ENCODE peak calls at places on chromosomes 13 and 19, in nine cellular contexts. D, Y, P, G, S, L, K, Q and M are unnamed samples.

GRCh38 chr13:111184685-111185401 is 69.7 kb downstream of the ARHGEF7 start:
- DNase-seq in D (no peak), Y (peak; percentile 27), P (no peak), G (no peak), S (no peak), L (no peak), K (no peak), Q (no peak), M (peak; percentile 19)

GRCh38 chr13:64278493-64278892 is 2862.8 kb upstream of the PCDH20 start:
- DNase-seq in D (no peak), Y (no peak), P (peak; percentile 79), G (no peak), S (peak; percentile 71), L (no peak), K (no peak), Q (no peak), M (no peak)

GRCh38 chr13:31987535-31988170 is 43.9 kb upstream of the FRY start:
- DNase-seq in D (no peak), Y (no peak), P (no peak), G (no peak), S (no peak), L (no peak), K (no peak), Q (no peak), M (no peak)

GRCh38 chr19:49749055-49749716 is 13.9 kb downstream of the TSKS start:
- DNase-seq in D (no peak), Y (no peak), P (no peak), G (no peak), S (peak; percentile 29), L (no peak), K (no peak), Q (no peak), M (no peak)

GRCh38 chr19:34766386-34766785 is 6.6 kb downstream of the ZNF599 start:
- DNase-seq in D (no peak), Y (no peak), P (no peak), G (no peak), S (no peak), L (no peak), K (no peak), Q (no peak), M (no peak)

GRCh38 chr19:7376151-7376852 is 27.6 kb downstream of the ARHGEF18 start:
- DNase-seq in D (no peak), Y (no peak), P (peak; percentile 56), G (no peak), S (no peak), L (no peak), K (no peak), Q (no peak), M (no peak)

GRCh38 chr19:58361900-58362271 is 665 bp downstream of the ZNF497 start:
- DNase-seq in D (no peak), Y (no peak), P (no peak), G (peak; percentile 77), S (no peak), L (peak; percentile 15), K (peak; percentile 38), Q (peak; percentile 53), M (no peak)

GRCh38 chr13:40064723-40065122 is 409.3 kb downstream of the COG6 start:
- DNase-seq in D (no peak), Y (no peak), P (peak; percentile 83), G (no peak), S (no peak), L (no peak), K (no peak), Q (no peak), M (no peak)

GRCh38 chr13:34044660-34045080 is 226.7 kb downstream of the RFC3 start:
- DNase-seq in D (no peak), Y (no peak), P (peak; percentile 93), G (no peak), S (peak; percentile 79), L (peak; percentile 34), K (no peak), Q (no peak), M (no peak)

GRCh38 chr13:99321709-99322108 is 14.5 kb upstream of the GPR183 start:
- DNase-seq in D (no peak), Y (no peak), P (no peak), G (no peak), S (no peak), L (no peak), K (no peak), Q (no peak), M (no peak)

GRCh38 chr19:30309983-30310805 is 62.0 kb upstream of the ZNF536 start:
- DNase-seq in D (no peak), Y (no peak), P (peak; percentile 1), G (no peak), S (no peak), L (no peak), K (no peak), Q (no peak), M (no peak)

GRCh38 chr13:113836917-113837553 is 26.8 kb downstream of the GAS6 start:
- DNase-seq in D (peak; percentile 68), Y (no peak), P (peak; percentile 91), G (peak; percentile 54), S (peak; percentile 81), L (peak; percentile 84), K (peak; percentile 66), Q (peak; percentile 64), M (no peak)

GRCh38 chr19:14550201-14550754 is 20.9 kb downstream of the TECR start:
- DNase-seq in D (no peak), Y (no peak), P (peak; percentile 44), G (no peak), S (no peak), L (peak; percentile 86), K (peak; percentile 34), Q (no peak), M (no peak)

GRCh38 chr13:72726721-72727416 is 560 bp downstream of the MZT1 start:
- DNase-seq in D (no peak), Y (peak; percentile 54), P (peak; percentile 24), G (peak; percentile 71), S (peak; percentile 66), L (no peak), K (peak; percentile 29), Q (peak; percentile 49), M (peak; percentile 15)

GRCh38 chr13:44385847-44386246 is 12.2 kb downstream of the SERP2 start:
- DNase-seq in D (no peak), Y (no peak), P (no peak), G (no peak), S (no peak), L (no peak), K (no peak), Q (no peak), M (no peak)

GRCh38 chr19:37304190-37304883 is 66.6 kb upstream of the ZNF527 start:
- DNase-seq in D (no peak), Y (peak; percentile 12), P (no peak), G (peak; percentile 46), S (no peak), L (no peak), K (no peak), Q (peak; percentile 75), M (no peak)

GRCh38 chr19:45509692-45510015 is 2.4 kb downstream of the VASP start:
- DNase-seq in D (no peak), Y (no peak), P (no peak), G (no peak), S (no peak), L (no peak), K (no peak), Q (no peak), M (no peak)
- H3K4me1 ChIP-seq in D (peaks cover 25% of the 10 kb centered on the region), Y (peaks cover 52% of the 10 kb centered on the region), P (peaks cover 15% of the 10 kb centered on the region), G (peaks cover 37% of the 10 kb centered on the region), S (peaks cover 22% of the 10 kb centered on the region), L (peaks cover 22% of the 10 kb centered on the region), K (peaks cover 63% of the 10 kb centered on the region), Q (peaks cover 56% of the 10 kb centered on the region), M (peaks cover 31% of the 10 kb centered on the region)

GRCh38 chr19:53389591-53390377 is 5.2 kb upstream of the ZNF765 start:
- DNase-seq in D (no peak), Y (no peak), P (no peak), G (no peak), S (no peak), L (no peak), K (no peak), Q (no peak), M (no peak)
- H3K4me3 ChIP-seq in D (no peak overlapping the region), Y (no peak overlapping the region), P (no peak overlapping the region), G (no peak overlapping the region), S (no peak overlapping the region), L (no peak overlapping the region), K (no peak overlapping the region), Q (no peak overlapping the region), M (no peak overlapping the region)

GRCh38 chr13:27765650-27766049 is 26.6 kb upstream of the GSX1 start:
- DNase-seq in D (no peak), Y (no peak), P (no peak), G (no peak), S (no peak), L (no peak), K (no peak), Q (no peak), M (no peak)
- H3K27me3 ChIP-seq in D (no peaks in the 10 kb centered on the region), Y (no peaks in the 10 kb centered on the region), P (no peaks in the 10 kb centered on the region), G (peaks cover 15% of the 10 kb centered on the region), S (peaks cover 19% of the 10 kb centered on the region), L (no peaks in the 10 kb centered on the region), K (peaks cover 37% of the 10 kb centered on the region), Q (peaks cover 18% of the 10 kb centered on the region), M (no peaks in the 10 kb centered on the region)

DNA sequence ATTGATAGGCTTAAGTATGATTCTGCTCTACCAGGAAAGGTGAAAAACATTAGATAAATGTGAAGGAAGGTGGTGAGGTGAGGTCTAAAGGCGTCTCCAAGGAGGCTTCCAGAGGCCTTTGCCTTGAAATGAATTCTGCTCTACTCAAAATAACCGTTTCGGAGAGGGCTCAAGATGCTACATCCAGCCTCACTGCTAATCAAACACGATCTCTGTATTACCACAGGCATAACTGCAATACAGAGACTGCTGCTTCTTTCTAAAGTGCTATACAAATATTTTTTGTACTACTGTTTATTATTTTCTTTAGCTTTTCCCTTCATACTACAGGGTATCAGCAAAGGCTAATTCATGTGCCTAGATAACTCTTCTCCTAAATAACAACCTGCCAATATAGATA is 16.8 kb downstream of the MBNL2 start:
- DNase-seq in D (no peak), Y (no peak), P (no peak), G (no peak), S (no peak), L (no peak), K (no peak), Q (no peak), M (no peak)
- H3K4me1 ChIP-seq in D (peaks cover 89% of the 10 kb centered on the region), Y (peaks cover 33% of the 10 kb centered on the region), P (peaks cover 8% of the 10 kb centered on the region), G (peaks cover 94% of the 10 kb centered on the region), S (peaks cover 44% of the 10 kb centered on the region), L (no peaks in the 10 kb centered on the region), K (peaks cover 99% of the 10 kb centered on the region), Q (peaks cover 100% of the 10 kb centered on the region), M (no peaks in the 10 kb centered on the region)